ENCODE peak calls at places on chromosomes 4 and X, in seven cellular contexts. One of them, this sample, is unnamed.

GRCh38 chrX:14934423-14934822 is 61.2 kb downstream of the MOSPD2 start:
- DNase-seq in kidney epithelial cell: no peak
- DNase-seq in endodermal cell: no peak
- DNase-seq in cardiac muscle cell: peak; percentile 50
- DNase-seq in HAP-1: no peak
- DNase-seq in adipocyte: no peak
- DNase-seq in AG04450: no peak
- DNase-seq in this sample: no peak

GRCh38 chr4:47562297-47562696 is 77.2 kb downstream of the ATP10D start:
- DNase-seq in endodermal cell: no peak
- DNase-seq in cardiac muscle cell: no peak
- DNase-seq in HAP-1: no peak
- DNase-seq in kidney epithelial cell: no peak
- DNase-seq in AG04450: no peak
- DNase-seq in adipocyte: no peak
- DNase-seq in this sample: no peak

GRCh38 chrX:154378059-154378798 is 866 bp upstream of the EMD start:
- DNase-seq in cardiac muscle cell: no peak
- DNase-seq in HAP-1: no peak
- DNase-seq in endodermal cell: peak; percentile 73
- DNase-seq in adipocyte: peak; percentile 64
- DNase-seq in kidney epithelial cell: no peak
- DNase-seq in AG04450: no peak
- DNase-seq in this sample: peak; percentile 99

GRCh38 chr4:140260227-140260626 is 106.2 kb upstream of the MAML3 start:
- DNase-seq in HAP-1: no peak
- DNase-seq in AG04450: peak; percentile 59
- DNase-seq in cardiac muscle cell: no peak
- DNase-seq in kidney epithelial cell: no peak
- DNase-seq in adipocyte: peak; percentile 76
- DNase-seq in endodermal cell: no peak
- DNase-seq in this sample: no peak

GRCh38 chr4:81604683-81605082 is 133.0 kb upstream of the RASGEF1B start:
- DNase-seq in AG04450: no peak
- DNase-seq in kidney epithelial cell: no peak
- DNase-seq in adipocyte: peak; percentile 1
- DNase-seq in cardiac muscle cell: no peak
- DNase-seq in HAP-1: no peak
- DNase-seq in endodermal cell: no peak
- DNase-seq in this sample: no peak

GRCh38 chr4:156723951-156724668 is 247.5 kb downstream of the PDGFC start:
- DNase-seq in adipocyte: no peak
- DNase-seq in HAP-1: no peak
- DNase-seq in endodermal cell: no peak
- DNase-seq in AG04450: no peak
- DNase-seq in cardiac muscle cell: no peak
- DNase-seq in kidney epithelial cell: no peak
- DNase-seq in this sample: peak; percentile 15

GRCh38 chrX:68999351-68999750 is 165.9 kb downstream of the PJA1 start:
- DNase-seq in cardiac muscle cell: no peak
- DNase-seq in endodermal cell: peak; percentile 27
- DNase-seq in kidney epithelial cell: peak; percentile 43
- DNase-seq in AG04450: no peak
- DNase-seq in adipocyte: no peak
- DNase-seq in HAP-1: no peak
- DNase-seq in this sample: no peak

GRCh38 chr4:40046311-40046980 is 10.2 kb upstream of the N4BP2 start:
- DNase-seq in endodermal cell: no peak
- DNase-seq in AG04450: peak; percentile 6
- DNase-seq in kidney epithelial cell: no peak
- DNase-seq in adipocyte: peak; percentile 71
- DNase-seq in HAP-1: no peak
- DNase-seq in cardiac muscle cell: peak; percentile 25
- DNase-seq in this sample: peak; percentile 83

GRCh38 chrX:103063918-103064434 is at the start of gene BEX1:
- DNase-seq in AG04450: no peak
- DNase-seq in HAP-1: no peak
- DNase-seq in kidney epithelial cell: no peak
- DNase-seq in endodermal cell: peak; percentile 86
- DNase-seq in adipocyte: no peak
- DNase-seq in cardiac muscle cell: peak; percentile 74
- DNase-seq in this sample: no peak

GRCh38 chrX:103061486-103061885 is 2.5 kb downstream of the BEX1 start:
- DNase-seq in AG04450: no peak
- DNase-seq in adipocyte: no peak
- DNase-seq in cardiac muscle cell: no peak
- DNase-seq in kidney epithelial cell: no peak
- DNase-seq in endodermal cell: no peak
- DNase-seq in HAP-1: no peak
- DNase-seq in this sample: no peak

GRCh38 chrX:103066606-103067005 is 2.6 kb upstream of the BEX1 start:
- DNase-seq in kidney epithelial cell: no peak
- DNase-seq in cardiac muscle cell: no peak
- DNase-seq in endodermal cell: no peak
- DNase-seq in adipocyte: peak; percentile 4
- DNase-seq in AG04450: no peak
- DNase-seq in HAP-1: no peak
- DNase-seq in this sample: no peak

DNA sequence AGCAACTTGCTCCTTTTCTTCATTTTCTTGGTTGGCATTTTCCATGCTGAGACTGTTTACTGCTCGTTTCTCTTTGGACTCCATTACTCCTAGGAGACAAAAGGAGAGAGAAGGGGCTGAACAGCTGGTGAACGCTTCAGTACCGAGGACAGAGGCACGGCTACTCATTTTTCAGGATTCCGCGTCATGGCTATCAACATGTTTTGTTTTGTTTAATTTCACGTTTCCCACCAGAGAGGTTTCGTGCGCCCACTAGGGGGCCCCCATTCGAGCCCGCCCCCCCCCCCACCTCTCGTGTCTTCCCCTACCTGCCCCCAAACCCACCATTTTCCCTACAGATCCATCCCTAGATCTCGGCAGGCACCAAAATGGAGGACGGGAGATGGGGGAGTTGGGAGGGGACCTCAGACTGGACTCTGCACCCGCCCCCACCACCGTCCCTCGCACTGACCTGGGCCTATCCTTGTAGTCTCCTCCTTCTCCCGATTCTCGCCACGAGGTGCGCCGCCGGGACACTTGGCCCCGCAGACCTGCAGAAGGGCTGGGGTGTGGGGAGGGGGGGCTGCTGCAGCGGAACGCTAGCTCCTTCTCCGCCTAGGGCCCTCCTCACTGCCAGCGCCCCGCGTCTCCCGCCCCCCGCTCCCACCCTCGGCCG is 653 bp downstream of the BEX1 start:
- DNase-seq in kidney epithelial cell: no peak
- DNase-seq in HAP-1: no peak
- DNase-seq in AG04450: no peak
- DNase-seq in endodermal cell: peak; percentile 81
- DNase-seq in cardiac muscle cell: peak; percentile 61
- DNase-seq in adipocyte: peak; percentile 56
- DNase-seq in this sample: no peak
- H3K4me3 ChIP-seq in kidney epithelial cell: peak overlapping the region; percentile 31
- H3K4me3 ChIP-seq in HAP-1: no peak overlapping the region
- H3K4me3 ChIP-seq in AG04450: no peak overlapping the region
- H3K4me3 ChIP-seq in endodermal cell: peak overlapping the region; percentile 69
- H3K4me3 ChIP-seq in cardiac muscle cell: peak overlapping the region; percentile 63
- H3K4me3 ChIP-seq in adipocyte: no peak overlapping the region
- H3K4me3 ChIP-seq in this sample: peak overlapping the region; percentile 68

GRCh38 chr4:121050251-121050650 is 22.1 kb downstream of the NDNF start:
- DNase-seq in endodermal cell: no peak
- DNase-seq in adipocyte: peak; percentile 65
- DNase-seq in HAP-1: no peak
- DNase-seq in AG04450: no peak
- DNase-seq in kidney epithelial cell: no peak
- DNase-seq in cardiac muscle cell: no peak
- DNase-seq in this sample: no peak
- H3K4me3 ChIP-seq in endodermal cell: no peak overlapping the region
- H3K4me3 ChIP-seq in adipocyte: no peak overlapping the region
- H3K4me3 ChIP-seq in HAP-1: no peak overlapping the region
- H3K4me3 ChIP-seq in AG04450: no peak overlapping the region
- H3K4me3 ChIP-seq in kidney epithelial cell: no peak overlapping the region
- H3K4me3 ChIP-seq in cardiac muscle cell: no peak overlapping the region
- H3K4me3 ChIP-seq in this sample: no peak overlapping the region

GRCh38 chrX:11100281-11101035 is 10.7 kb upstream of the HCCS start:
- DNase-seq in adipocyte: peak; percentile 81
- DNase-seq in kidney epithelial cell: peak; percentile 32
- DNase-seq in cardiac muscle cell: peak; percentile 70
- DNase-seq in AG04450: peak; percentile 52
- DNase-seq in endodermal cell: peak; percentile 62
- DNase-seq in HAP-1: peak; percentile 77
- DNase-seq in this sample: no peak

GRCh38 chrX:11103751-11104150 is 7.4 kb upstream of the HCCS start:
- DNase-seq in adipocyte: no peak
- DNase-seq in kidney epithelial cell: no peak
- DNase-seq in endodermal cell: no peak
- DNase-seq in cardiac muscle cell: no peak
- DNase-seq in HAP-1: no peak
- DNase-seq in AG04450: no peak
- DNase-seq in this sample: no peak

GRCh38 chrX:11099465-11099864 is 11.7 kb upstream of the HCCS start:
- DNase-seq in kidney epithelial cell: no peak
- DNase-seq in cardiac muscle cell: no peak
- DNase-seq in adipocyte: no peak
- DNase-seq in AG04450: no peak
- DNase-seq in HAP-1: no peak
- DNase-seq in endodermal cell: no peak
- DNase-seq in this sample: no peak

GRCh38 chrX:11105080-11105479 is 6.1 kb upstream of the HCCS start:
- DNase-seq in endodermal cell: no peak
- DNase-seq in adipocyte: no peak
- DNase-seq in kidney epithelial cell: no peak
- DNase-seq in AG04450: no peak
- DNase-seq in cardiac muscle cell: no peak
- DNase-seq in HAP-1: no peak
- DNase-seq in this sample: no peak

GRCh38 chrX:11103006-11103405 is 8.1 kb upstream of the HCCS start:
- DNase-seq in kidney epithelial cell: no peak
- DNase-seq in AG04450: no peak
- DNase-seq in adipocyte: no peak
- DNase-seq in cardiac muscle cell: no peak
- DNase-seq in endodermal cell: no peak
- DNase-seq in HAP-1: no peak
- DNase-seq in this sample: no peak
- H3K4me3 ChIP-seq in kidney epithelial cell: no peak overlapping the region
- H3K4me3 ChIP-seq in AG04450: no peak overlapping the region
- H3K4me3 ChIP-seq in adipocyte: no peak overlapping the region
- H3K4me3 ChIP-seq in cardiac muscle cell: no peak overlapping the region
- H3K4me3 ChIP-seq in endodermal cell: no peak overlapping the region
- H3K4me3 ChIP-seq in HAP-1: no peak overlapping the region
- H3K4me3 ChIP-seq in this sample: no peak overlapping the region

DNA sequence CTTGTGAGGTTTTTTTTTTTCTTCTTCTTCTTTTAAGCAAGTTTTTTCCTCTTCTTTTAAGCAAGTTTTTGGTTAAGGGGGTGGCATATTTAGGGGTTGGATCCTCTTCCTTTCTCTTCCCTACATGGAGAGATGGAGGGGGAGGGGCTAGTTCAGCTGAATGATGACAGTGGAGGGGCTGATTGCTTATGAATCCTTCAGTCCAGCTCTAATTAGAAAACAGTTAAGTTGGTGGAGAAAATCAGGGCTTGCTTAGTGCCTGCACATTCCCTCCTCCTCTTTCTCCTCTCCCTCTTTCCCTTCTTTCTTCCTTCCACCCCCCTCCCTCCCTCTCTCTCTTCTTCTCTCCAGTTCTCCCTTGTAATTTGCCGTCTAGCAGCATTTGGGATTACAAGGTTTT is 4.4 kb upstream of the HAND2 start:
- DNase-seq in AG04450: no peak
- DNase-seq in endodermal cell: no peak
- DNase-seq in kidney epithelial cell: no peak
- DNase-seq in adipocyte: no peak
- DNase-seq in cardiac muscle cell: no peak
- DNase-seq in HAP-1: no peak
- DNase-seq in this sample: no peak
- H3K4me3 ChIP-seq in AG04450: no peak overlapping the region
- H3K4me3 ChIP-seq in endodermal cell: no peak overlapping the region
- H3K4me3 ChIP-seq in kidney epithelial cell: no peak overlapping the region
- H3K4me3 ChIP-seq in adipocyte: no peak overlapping the region
- H3K4me3 ChIP-seq in cardiac muscle cell: no peak overlapping the region
- H3K4me3 ChIP-seq in HAP-1: no peak overlapping the region
- H3K4me3 ChIP-seq in this sample: no peak overlapping the region

GRCh38 chr4:3367866-3368265 is 73.9 kb upstream of the HGFAC start:
- DNase-seq in endodermal cell: no peak
- DNase-seq in AG04450: no peak
- DNase-seq in HAP-1: no peak
- DNase-seq in cardiac muscle cell: no peak
- DNase-seq in kidney epithelial cell: no peak
- DNase-seq in adipocyte: no peak
- DNase-seq in this sample: no peak

GRCh38 chr4:3369781-3370660 is 71.7 kb upstream of the HGFAC start:
- DNase-seq in AG04450: peak; percentile 57
- DNase-seq in adipocyte: peak; percentile 84
- DNase-seq in endodermal cell: peak; percentile 82
- DNase-seq in kidney epithelial cell: peak; percentile 44
- DNase-seq in HAP-1: peak; percentile 14
- DNase-seq in cardiac muscle cell: peak; percentile 35
- DNase-seq in this sample: peak; percentile 96

GRCh38 chr4:3368334-3368733 is 73.4 kb upstream of the HGFAC start:
- DNase-seq in HAP-1: no peak
- DNase-seq in AG04450: no peak
- DNase-seq in cardiac muscle cell: no peak
- DNase-seq in endodermal cell: no peak
- DNase-seq in kidney epithelial cell: no peak
- DNase-seq in adipocyte: no peak
- DNase-seq in this sample: no peak

GRCh38 chr4:3371038-3371437 is 70.7 kb upstream of the HGFAC start:
- DNase-seq in HAP-1: no peak
- DNase-seq in endodermal cell: peak; percentile 63
- DNase-seq in kidney epithelial cell: no peak
- DNase-seq in AG04450: no peak
- DNase-seq in cardiac muscle cell: peak; percentile 16
- DNase-seq in adipocyte: no peak
- DNase-seq in this sample: no peak

DNA sequence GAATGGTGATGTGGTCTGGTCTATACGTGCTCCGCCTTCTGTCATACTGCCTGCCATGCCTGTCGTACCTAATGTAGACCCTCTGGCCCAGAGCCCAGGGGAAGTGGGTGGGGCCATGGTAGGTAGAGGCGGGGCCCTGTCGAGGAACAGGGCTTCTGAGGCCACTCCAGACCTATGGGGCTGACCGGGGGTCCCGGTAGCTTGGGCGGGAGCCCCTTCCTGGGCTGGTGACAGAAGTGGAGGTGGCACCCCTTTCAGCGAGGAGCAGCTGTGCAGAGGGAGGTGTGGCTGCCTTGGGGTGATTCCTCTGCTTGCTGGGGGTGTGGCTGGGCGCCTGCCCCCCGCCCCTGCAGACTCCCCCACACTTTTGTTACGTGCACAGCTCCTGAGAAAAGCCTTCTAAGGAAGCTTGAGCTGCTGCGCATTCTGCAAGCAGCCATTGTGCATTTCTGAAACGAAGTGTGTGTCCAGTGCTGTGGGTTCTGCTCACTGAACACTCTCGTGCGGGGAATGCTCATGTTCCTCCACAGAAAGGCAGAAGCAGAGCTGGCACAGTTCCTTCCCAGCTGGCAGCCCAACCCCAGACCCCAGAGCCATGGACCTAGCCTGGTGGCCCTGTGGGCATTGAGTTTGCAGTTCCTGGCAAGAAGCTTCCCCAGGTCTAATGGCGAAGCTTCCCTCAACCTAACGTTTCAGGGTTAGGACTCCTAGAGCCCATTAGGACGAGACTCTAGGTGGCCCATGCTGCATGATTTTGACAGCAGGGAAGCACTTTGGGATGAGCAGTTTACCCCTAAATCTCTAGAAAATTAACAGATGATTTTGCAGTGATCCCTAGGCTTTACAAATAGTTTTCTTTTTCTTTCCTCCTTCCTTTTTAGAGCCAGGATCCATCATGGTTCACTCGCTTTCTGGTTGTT is 72.7 kb upstream of the HGFAC start:
- DNase-seq in AG04450: no peak
- DNase-seq in kidney epithelial cell: no peak
- DNase-seq in adipocyte: peak; percentile 1
- DNase-seq in endodermal cell: no peak
- DNase-seq in HAP-1: no peak
- DNase-seq in cardiac muscle cell: no peak
- DNase-seq in this sample: peak; percentile 92
- H3K4me3 ChIP-seq in AG04450: peak overlapping the region; percentile 49
- H3K4me3 ChIP-seq in kidney epithelial cell: no peak overlapping the region
- H3K4me3 ChIP-seq in adipocyte: peak overlapping the region; percentile 76
- H3K4me3 ChIP-seq in endodermal cell: no peak overlapping the region
- H3K4me3 ChIP-seq in HAP-1: no peak overlapping the region
- H3K4me3 ChIP-seq in cardiac muscle cell: no peak overlapping the region
- H3K4me3 ChIP-seq in this sample: peak overlapping the region; percentile 68